ENCODE peak calls at places on chromosomes 4 and X, in five cellular contexts. P is prostate gland, F is A549, M is uterus, I is neural progenitor cell. Y is an unnamed sample.

GRCh38 chrX:16202943-16203342 is 35.7 kb downstream of the MAGEB17 start:
- DNase-seq in P (no peak), F (no peak), M (no peak), I (no peak), Y (no peak)

GRCh38 chr4:166493828-166494432 is 620.9 kb downstream of the TLL1 start:
- DNase-seq in P (no peak), F (no peak), M (no peak), I (no peak), Y (no peak)

GRCh38 chr4:119136541-119136940 is 909 bp downstream of the MYOZ2 start:
- DNase-seq in P (no peak), F (no peak), M (no peak), I (no peak), Y (no peak)

GRCh38 chrX:130726661-130727060 is 176.3 kb downstream of the ENOX2 start:
- DNase-seq in P (no peak), F (no peak), M (no peak), I (no peak), Y (no peak)

GRCh38 chr4:91936301-91936700 is 367.5 kb upstream of the GRID2 start:
- DNase-seq in P (no peak), F (no peak), M (no peak), I (no peak), Y (no peak)

GRCh38 chr4:183798921-183799307 is 106.2 kb upstream of the STOX2 start:
- DNase-seq in P (peak; percentile 46), F (no peak), M (no peak), I (peak; percentile 67), Y (no peak)

GRCh38 chr4:105637409-105638258 is 70.9 kb downstream of the INTS12 start:
- DNase-seq in P (peak; percentile 42), F (no peak), M (peak; percentile 22), I (peak; percentile 34), Y (no peak)

GRCh38 chrX:154351183-154352011 is 23.0 kb downstream of the FLNA start:
- DNase-seq in P (no peak), F (no peak), M (no peak), I (no peak), Y (no peak)

GRCh38 chr4:156377036-156377700 is 423.5 kb upstream of the CTSO start:
- DNase-seq in P (no peak), F (no peak), M (no peak), I (no peak), Y (no peak)

GRCh38 chrX:21740329-21741274 is 17.3 kb downstream of the SMPX start:
- DNase-seq in P (peak; percentile 4), F (no peak), M (no peak), I (peak; percentile 2), Y (no peak)

GRCh38 chrX:68909945-68910344 is 81.1 kb downstream of the EFNB1 start:
- DNase-seq in P (no peak), F (no peak), M (no peak), I (no peak), Y (no peak)

GRCh38 chr4:88803600-88804096 is 106.0 kb upstream of the NAP1L5 start:
- DNase-seq in P (peak; percentile 76), F (no peak), M (no peak), I (no peak), Y (no peak)

DNA sequence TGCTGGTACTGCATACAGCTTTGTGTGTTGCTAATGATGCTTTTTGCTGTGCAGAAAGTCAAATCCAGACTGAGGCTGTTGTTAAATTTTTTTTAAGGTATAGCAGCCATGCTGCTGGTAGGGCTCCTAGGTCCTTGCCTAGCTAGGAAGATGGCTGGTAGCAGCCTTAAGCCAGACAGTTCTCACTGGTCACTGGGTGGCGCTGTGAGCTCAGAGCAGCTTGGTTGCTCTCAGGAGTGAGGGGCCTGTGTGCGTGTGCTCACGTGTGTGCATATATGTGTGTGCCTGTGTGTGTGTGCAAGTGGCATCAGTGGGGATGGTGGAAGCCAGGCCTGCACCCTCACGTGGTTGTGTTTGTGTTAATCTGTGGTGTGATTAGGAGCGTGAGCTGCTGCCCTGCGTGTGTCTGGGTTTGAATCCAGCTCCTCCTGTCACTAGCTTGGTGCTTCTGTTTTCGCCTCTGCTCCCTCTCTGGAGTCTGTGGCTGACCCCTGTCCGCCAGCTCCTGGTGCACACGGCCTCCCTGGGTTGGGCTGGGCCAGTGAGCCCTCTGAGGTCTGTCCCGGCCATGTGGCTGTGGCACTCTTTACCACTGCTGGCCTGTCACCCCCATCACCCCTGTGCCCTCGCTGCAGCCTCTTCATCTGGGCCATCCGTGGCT is 46.1 kb downstream of the SORCS2 start:
- DNase-seq in P (no peak), F (no peak), M (no peak), I (peak; percentile 58), Y (no peak)
- TF ChIP-seq CTCF in P (no peak), F (no peak), M (no peak), I (peak; percentile 51), Y (no peak)

DNA sequence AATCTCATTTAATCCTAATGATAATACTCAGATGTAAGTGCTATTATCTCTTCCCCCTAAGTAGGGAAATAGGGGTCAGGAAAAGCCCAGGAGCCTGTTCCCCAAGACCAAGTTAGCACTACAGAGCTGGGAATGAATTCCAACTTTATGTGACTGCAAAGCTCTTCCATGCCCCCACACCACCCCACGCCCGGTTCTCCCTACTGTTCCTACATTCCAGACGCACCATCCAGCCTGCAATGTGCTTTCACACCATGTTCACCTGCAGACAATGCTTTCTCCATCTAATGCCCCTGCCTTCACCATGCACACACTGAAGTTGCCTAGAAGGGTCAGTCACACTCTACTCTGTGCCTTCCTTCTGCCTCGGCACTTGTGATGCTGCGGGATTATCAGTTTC is 14.4 kb downstream of the SORBS2 start:
- DNase-seq in P (no peak), F (no peak), M (no peak), I (no peak), Y (no peak)
- H3K9me3 ChIP-seq in P (no peaks in the 10 kb centered on the region), F (no peaks in the 10 kb centered on the region), M (no peaks in the 10 kb centered on the region), I (no peaks in the 10 kb centered on the region), Y (no peaks in the 10 kb centered on the region)

DNA sequence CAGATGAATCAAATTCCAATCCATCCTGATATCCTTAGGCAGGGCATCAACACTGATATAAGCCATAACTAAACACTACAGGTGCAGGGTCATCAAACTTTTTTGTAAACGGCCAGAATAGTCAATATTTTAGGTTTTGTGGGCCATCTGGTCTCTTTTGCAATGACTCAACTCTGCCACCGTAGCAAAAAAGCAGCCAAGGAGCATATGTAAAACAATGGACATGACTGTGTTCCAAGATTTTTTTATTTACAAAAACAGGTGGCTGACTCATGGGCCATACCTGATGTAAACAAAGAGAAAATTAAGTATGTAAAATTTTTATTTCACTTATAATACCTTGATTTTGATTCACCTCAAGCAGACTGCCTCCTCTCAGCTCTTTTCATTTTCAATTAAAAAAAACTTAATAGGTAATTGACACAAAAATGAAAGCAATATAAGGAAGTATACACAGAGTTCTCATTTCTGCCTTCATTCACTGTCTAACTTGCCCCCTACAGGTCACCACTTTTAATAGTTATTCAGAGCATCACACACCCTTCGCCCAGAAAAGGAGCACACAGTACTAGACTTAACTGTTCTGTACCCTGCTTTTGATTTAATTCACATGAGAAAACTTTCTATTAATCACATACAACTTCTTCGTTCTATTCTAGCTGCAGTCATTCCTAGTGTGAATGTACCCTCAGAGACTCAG is 35.3 kb upstream of the GPM6B start:
- DNase-seq in P (no peak), F (no peak), M (no peak), I (no peak), Y (no peak)
- TF ChIP-seq CTCF in P (no peak), F (no peak), M (no peak), I (no peak), Y (no peak)

DNA sequence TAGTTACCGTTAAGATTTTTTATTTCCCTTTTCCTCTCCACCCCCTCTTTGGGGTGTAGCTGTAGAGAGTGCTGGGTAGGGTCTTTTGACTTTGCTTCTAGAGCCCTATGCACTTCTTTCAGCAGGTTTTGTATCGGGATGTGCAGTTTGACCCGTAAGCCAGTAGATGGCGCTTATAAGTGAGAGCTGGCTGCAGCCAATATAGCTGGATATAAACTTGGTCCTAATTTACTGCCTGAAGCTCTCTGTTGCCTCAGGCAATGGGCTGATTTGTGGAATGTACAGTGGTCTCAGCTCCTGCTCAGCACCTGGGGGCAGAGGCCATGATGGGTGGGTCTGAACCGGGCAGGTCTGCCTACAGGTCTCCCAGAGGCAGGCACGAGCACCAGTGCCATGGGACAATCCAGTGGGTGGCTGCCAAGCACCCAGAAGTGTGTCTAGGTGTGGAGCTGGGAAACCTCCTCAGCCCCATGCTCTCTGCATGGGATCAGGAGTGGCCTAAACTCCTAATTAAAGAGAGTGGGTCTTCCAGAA is 146.5 kb downstream of the SPANXN1 start:
- DNase-seq in P (no peak), F (no peak), M (no peak), I (peak; percentile 15), Y (no peak)
- H3K9me3 ChIP-seq in P (no peaks in the 10 kb centered on the region), F (no peaks in the 10 kb centered on the region), M (no peaks in the 10 kb centered on the region), I (peaks cover 11% of the 10 kb centered on the region), Y (peaks cover 5% of the 10 kb centered on the region)